ENCODE peak calls at places on chromosomes 13 and 19, in five cellular contexts. M is cardiac muscle cell, V is fibroblast of lung, A is SK-N-SH, G is uterus. N is an unnamed sample. For H3K9me3, the result is how much of the 10 kb centered on the place peaks cover.

GRCh38 chr19:30446844-30447243 is 74.7 kb downstream of the ZNF536 start:
- DNase-seq in G (no peak), M (no peak), A (no peak), V (no peak), N (no peak)

GRCh38 chr13:35530147-35530546 is 53.7 kb upstream of the MAB21L1 start:
- DNase-seq in M (no peak), G (no peak), V (no peak), A (peak), N (no peak)

GRCh38 chr13:32504263-32504662 is 34.3 kb downstream of the N4BP2L2 start:
- DNase-seq in A (no peak), M (no peak), G (no peak), V (no peak), N (no peak)

GRCh38 chr19:38736413-38737280 is 7.6 kb downstream of the CAPN12 start:
- DNase-seq in V (no peak), G (peak), M (peak), A (peak), N (peak)

GRCh38 chr13:29745704-29746103 is 104.7 kb downstream of the UBL3 start:
- DNase-seq in G (no peak), A (no peak), M (no peak), V (no peak), N (no peak)

GRCh38 chr19:33472696-33473624 is 48.6 kb downstream of the PEPD start:
- DNase-seq in A (no peak), V (peak), M (peak), G (peak), N (peak)

GRCh38 chr19:371501-372160 is 27.0 kb upstream of the MIER2 start:
- DNase-seq in A (peak), M (no peak), G (no peak), V (no peak), N (no peak)

GRCh38 chr19:15210323-15210774 is 9.6 kb upstream of the NOTCH3 start:
- DNase-seq in G (no peak), M (peak), A (no peak), V (peak), N (peak)

GRCh38 chr13:80721689-80722088 is 380.8 kb upstream of the SPRY2 start:
- DNase-seq in M (no peak), A (no peak), G (no peak), V (no peak), N (no peak)

GRCh38 chr13:80726895-80727294 is 386.0 kb upstream of the SPRY2 start:
- DNase-seq in M (no peak), V (no peak), A (no peak), G (no peak), N (peak)

GRCh38 chr13:80727321-80727975 is 386.5 kb upstream of the SPRY2 start:
- DNase-seq in A (no peak), M (peak), G (no peak), V (no peak), N (peak)
- H3K9me3 ChIP-seq in A (under half), M (under half), G (under half), V (under half), N (under half)

DNA sequence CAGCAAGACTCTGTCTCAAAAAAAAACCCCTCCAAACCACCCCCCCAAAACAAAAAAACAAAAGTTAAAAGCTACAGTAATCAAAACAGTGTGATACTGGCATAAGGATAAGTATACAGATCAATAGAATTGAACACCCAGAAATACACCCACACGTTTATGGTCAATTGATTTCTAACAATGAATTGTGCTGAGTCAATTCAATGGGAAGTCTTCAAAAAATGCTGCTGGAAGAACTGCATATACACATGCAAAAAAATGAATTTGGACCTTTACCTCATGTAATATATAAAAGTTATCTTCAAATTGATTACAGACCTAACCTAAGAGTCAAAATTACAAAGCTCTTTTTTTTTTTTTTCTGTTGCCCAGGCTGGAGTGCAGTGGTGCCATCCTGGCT is 19.8 kb upstream of the NAPA start:
- DNase-seq in M (no peak), A (no peak), G (no peak), V (no peak), N (no peak)
- H3K9me3 ChIP-seq in M (under half), A (under half), G (under half), V (under half), N (under half)

GRCh38 chr19:55684946-55685681 is 10.1 kb downstream of the EPN1 start:
- DNase-seq in M (no peak), G (no peak), V (no peak), A (no peak), N (no peak)

GRCh38 chr19:55685776-55686175 is 10.8 kb downstream of the EPN1 start:
- DNase-seq in M (no peak), V (no peak), A (no peak), G (no peak), N (no peak)

GRCh38 chr19:55681131-55682087 is 6.4 kb downstream of the EPN1 start:
- DNase-seq in G (no peak), A (no peak), V (peak), M (no peak), N (no peak)

GRCh38 chr19:55686311-55687050 is 11.5 kb downstream of the EPN1 start:
- DNase-seq in V (no peak), G (no peak), A (no peak), M (no peak), N (no peak)

GRCh38 chr19:55683449-55684261 is 8.6 kb downstream of the EPN1 start:
- DNase-seq in M (no peak), V (no peak), A (no peak), G (no peak), N (no peak)
- H3K9me3 ChIP-seq in M (under half), V (under half), A (under half), G (under half), N (under half)

GRCh38 chr19:24166055-24166454 is 79.1 kb downstream of the ZNF254 start:
- DNase-seq in V (no peak), G (no peak), M (peak), A (no peak), N (no peak)
- H3K9me3 ChIP-seq in V (under half), G (under half), M (under half), A (under half), N (under half)

DNA sequence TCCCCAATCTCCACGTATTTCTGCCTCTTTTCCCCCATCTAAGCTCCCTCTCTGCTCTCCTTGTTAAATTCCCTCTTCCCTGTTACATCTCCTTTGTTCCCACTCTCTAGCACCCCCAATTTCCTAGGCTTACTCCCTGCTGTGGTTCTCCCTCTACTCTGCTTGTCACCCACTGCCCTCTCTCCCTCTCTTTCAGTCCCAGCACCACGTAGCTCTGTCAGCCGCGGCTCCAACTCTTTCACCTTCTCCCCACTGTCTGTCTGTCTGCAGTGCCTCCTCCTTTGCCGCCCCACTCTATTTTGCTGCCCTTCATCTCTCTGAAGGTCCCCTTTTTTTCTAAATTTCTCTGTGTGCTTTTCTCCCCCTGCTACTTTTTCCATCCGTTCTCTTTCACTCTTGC is 1.0 kb downstream of the ZNF841 start:
- DNase-seq in M (no peak), V (no peak), A (no peak), G (no peak), N (peak)
- H3K9me3 ChIP-seq in M (under half), V (under half), A (under half), G (under half), N (half or more)

GRCh38 chr19:11781295-11782057 is 14.7 kb downstream of the ZNF441 start:
- DNase-seq in G (no peak), V (peak), M (no peak), A (no peak), N (peak)
- H3K9me3 ChIP-seq in G (under half), V (under half), M (under half), A (under half), N (half or more)

GRCh38 chr19:22625266-22626035 is 8.7 kb upstream of the ZNF492 start:
- DNase-seq in V (no peak), A (no peak), G (no peak), M (no peak), N (no peak)
- H3K9me3 ChIP-seq in V (under half), A (under half), G (under half), M (under half), N (under half)

GRCh38 chr19:21921691-21922180 is 85.8 kb upstream of the ZNF43 start:
- DNase-seq in A (no peak), M (no peak), G (no peak), V (no peak), N (no peak)

DNA sequence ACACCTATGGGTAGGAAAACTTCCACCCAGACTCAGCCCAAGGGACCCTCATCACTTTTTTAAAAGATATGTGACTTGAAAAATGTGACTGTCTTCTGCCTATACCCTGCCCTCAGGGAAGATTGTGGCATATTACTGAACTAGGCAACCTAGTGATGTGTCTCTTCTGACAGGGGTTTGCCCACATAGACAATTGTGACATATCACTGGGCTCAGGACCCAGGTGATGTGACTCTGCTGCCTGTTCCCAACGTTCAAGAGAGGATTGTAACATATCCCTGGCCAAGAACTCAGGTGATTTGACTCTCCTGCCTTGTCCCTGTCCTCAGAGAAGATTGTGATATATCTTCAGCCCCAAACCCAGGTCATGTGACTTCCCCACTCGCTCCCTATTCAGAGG is 86.3 kb upstream of the ZNF43 start:
- DNase-seq in V (no peak), A (no peak), G (no peak), M (no peak), N (no peak)
- H3K9me3 ChIP-seq in V (under half), A (under half), G (under half), M (under half), N (half or more)

GRCh38 chr19:58067240-58067912 is 8.3 kb downstream of the ZNF135 start:
- DNase-seq in A (no peak), V (peak), G (no peak), M (no peak), N (peak)

GRCh38 chr19:58059681-58060080 is 599 bp downstream of the ZNF135 start:
- DNase-seq in V (no peak), A (no peak), G (no peak), M (no peak), N (no peak)

GRCh38 chr19:58059003-58059671 is at the start of gene ZNF135:
- DNase-seq in V (peak), G (peak), A (peak), M (peak), N (peak)

GRCh38 chr19:58060231-58060630 is 1.1 kb downstream of the ZNF135 start:
- DNase-seq in M (no peak), A (no peak), G (no peak), V (no peak), N (no peak)

GRCh38 chr19:58063712-58064111 is 4.6 kb downstream of the ZNF135 start:
- DNase-seq in G (no peak), V (no peak), M (no peak), A (no peak), N (no peak)
- H3K9me3 ChIP-seq in G (under half), V (under half), M (under half), A (under half), N (half or more)

DNA sequence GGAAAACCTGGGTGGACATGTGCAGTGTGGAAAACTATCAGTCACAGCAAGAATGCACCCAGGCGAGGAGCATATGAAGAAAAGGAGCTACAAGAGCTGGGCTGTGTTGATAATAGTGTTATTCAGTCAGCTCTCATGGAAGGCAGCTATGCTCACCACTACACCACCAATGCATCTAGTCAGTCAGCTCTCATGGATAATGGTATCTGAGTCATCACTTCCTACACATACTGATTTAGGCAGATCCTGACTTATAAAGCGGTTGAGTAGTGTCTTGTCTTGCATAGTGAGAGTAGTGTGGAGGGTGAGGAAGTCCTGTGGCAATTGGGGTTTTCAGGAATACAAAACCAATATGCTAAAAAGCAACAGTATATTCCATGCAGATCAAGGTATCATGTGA is 9.1 kb upstream of the ZNF160 start:
- DNase-seq in A (no peak), M (no peak), V (no peak), G (no peak), N (no peak)
- H3K9me3 ChIP-seq in A (under half), M (under half), V (under half), G (under half), N (half or more)

N was measured in mesenchymal stem cell.